ENCODE peak calls at places on chromosome 1, in four cellular contexts. Y is NCI-H1105, Q is ELR, T is RPMI7951. N is an unnamed sample.

GRCh38 chr1:34037109-34037508 is 127.9 kb downstream of the CSMD2 start:
- DNase-seq in Y (no peak), Q (no peak), T (no peak), N (no peak)

GRCh38 chr1:77831976-77832695 is 52.7 kb downstream of the MIGA1 start:
- DNase-seq in Y (no peak), Q (peak; percentile 46), T (peak; percentile 26), N (no peak)

GRCh38 chr1:12021616-12022015 is 2.3 kb downstream of the MIIP start:
- DNase-seq in Y (no peak), Q (no peak), T (no peak), N (no peak)

GRCh38 chr1:19045898-19046889 is 89.7 kb upstream of the IFFO2 start:
- DNase-seq in Y (no peak), Q (no peak), T (no peak), N (no peak)

GRCh38 chr1:7898962-7899361 is 41.7 kb downstream of the TNFRSF9 start:
- DNase-seq in Y (no peak), Q (no peak), T (no peak), N (no peak)

GRCh38 chr1:59333626-59334277 is 36.9 kb downstream of the FGGY start:
- DNase-seq in Y (no peak), Q (peak; percentile 50), T (peak; percentile 48), N (peak; percentile 77)

GRCh38 chr1:41358152-41358937 is 2.9 kb upstream of the FOXO6 start:
- DNase-seq in Y (no peak), Q (no peak), T (no peak), N (no peak)

GRCh38 chr1:74964508-74964907 is 169.7 kb upstream of the LHX8 start:
- DNase-seq in Y (peak; percentile 97), Q (peak; percentile 15), T (peak; percentile 19), N (no peak)

GRCh38 chr1:96845464-96845863 is 123.9 kb downstream of the PTBP2 start:
- DNase-seq in Y (no peak), Q (peak; percentile 35), T (peak; percentile 46), N (peak; percentile 56)

GRCh38 chr1:218479436-218480115 is 134.4 kb downstream of the TGFB2 start:
- DNase-seq in Y (no peak), Q (peak; percentile 66), T (peak; percentile 81), N (peak; percentile 32)

GRCh38 chr1:237005674-237006073 is 1.4 kb upstream of the MT1HL1 start:
- DNase-seq in Y (no peak), Q (no peak), T (no peak), N (no peak)

GRCh38 chr1:58778593-58778992 is 5.3 kb downstream of the JUN start:
- DNase-seq in Y (no peak), Q (no peak), T (no peak), N (no peak)

GRCh38 chr1:229186373-229187056 is 84.4 kb upstream of the RAB4A start:
- DNase-seq in Y (no peak), Q (no peak), T (no peak), N (no peak)

GRCh38 chr1:109516872-109517271 is 7.3 kb upstream of the AMIGO1 start:
- DNase-seq in Y (no peak), Q (peak; percentile 66), T (peak; percentile 94), N (no peak)

GRCh38 chr1:6198646-6199297 is 623 bp downstream of the RPL22 start:
- DNase-seq in Y (no peak), Q (no peak), T (peak; percentile 14), N (no peak)

GRCh38 chr1:53331446-53332187 is 3.7 kb upstream of the LRP8 start:
- DNase-seq in Y (no peak), Q (no peak), T (no peak), N (no peak)

GRCh38 chr1:192476802-192477298 is 98.7 kb upstream of the RGS1 start:
- DNase-seq in Y (peak; percentile 27), Q (peak; percentile 36), T (peak; percentile 54), N (peak; percentile 27)

N was measured in HT1080.